ENCODE peak calls at places on chromosomes 7 and 10, in four cellular contexts. One of them, this sample, is unnamed.

GRCh38 chr10:5502903-5503835 is 3.8 kb upstream of the CALML5 start:
- DNase-seq in K562: no peak
- DNase-seq in H1: no peak
- DNase-seq in SK-N-SH: no peak
- DNase-seq in this sample: no peak

GRCh38 chr7:106565428-106565827 is 95.5 kb downstream of the CCDC71L start:
- DNase-seq in H1: no peak
- DNase-seq in K562: no peak
- DNase-seq in SK-N-SH: no peak
- DNase-seq in this sample: no peak

GRCh38 chr10:79146611-79147130 is 77.9 kb downstream of the ZMIZ1 start:
- DNase-seq in SK-N-SH: no peak
- DNase-seq in K562: no peak
- DNase-seq in H1: no peak
- DNase-seq in this sample: no peak

GRCh38 chr7:85074016-85074415 is 112.8 kb downstream of the SEMA3D start:
- DNase-seq in SK-N-SH: no peak
- DNase-seq in H1: no peak
- DNase-seq in K562: no peak
- DNase-seq in this sample: no peak

GRCh38 chr10:75165684-75166622 is 44.6 kb upstream of the VDAC2 start:
- DNase-seq in SK-N-SH: peak
- DNase-seq in H1: no peak
- DNase-seq in K562: no peak
- DNase-seq in this sample: peak

GRCh38 chr7:98115746-98116525 is 9.3 kb downstream of the LMTK2 start:
- DNase-seq in K562: no peak
- DNase-seq in H1: no peak
- DNase-seq in SK-N-SH: no peak
- DNase-seq in this sample: no peak

GRCh38 chr10:30556189-30556588 is 73.4 kb downstream of the LYZL2 start:
- DNase-seq in SK-N-SH: no peak
- DNase-seq in H1: no peak
- DNase-seq in K562: no peak
- DNase-seq in this sample: no peak

GRCh38 chr10:69103784-69104183 is 15.9 kb downstream of the SRGN start:
- DNase-seq in H1: no peak
- DNase-seq in K562: no peak
- DNase-seq in SK-N-SH: no peak
- DNase-seq in this sample: no peak

GRCh38 chr10:12350167-12350872 is 973 bp downstream of the CAMK1D start:
- DNase-seq in SK-N-SH: peak
- DNase-seq in K562: no peak
- DNase-seq in H1: no peak
- DNase-seq in this sample: no peak

GRCh38 chr10:14952851-14953451 is 945 bp downstream of the DCLRE1C start:
- DNase-seq in K562: peak
- DNase-seq in SK-N-SH: peak
- DNase-seq in H1: no peak
- DNase-seq in this sample: no peak

GRCh38 chr7:112302566-112302965 is 96.1 kb downstream of the ZNF277 start:
- DNase-seq in H1: no peak
- DNase-seq in SK-N-SH: no peak
- DNase-seq in K562: no peak
- DNase-seq in this sample: no peak

GRCh38 chr10:69573056-69573806 is at the start of gene NEUROG3:
- DNase-seq in K562: no peak
- DNase-seq in H1: no peak
- DNase-seq in SK-N-SH: peak
- DNase-seq in this sample: peak

GRCh38 chr10:1708746-1709145 is 28.6 kb downstream of the ADARB2 start:
- DNase-seq in SK-N-SH: no peak
- DNase-seq in H1: no peak
- DNase-seq in K562: no peak
- DNase-seq in this sample: no peak

GRCh38 chr10:102670871-102671434 is 26.7 kb downstream of the TRIM8 start:
- DNase-seq in H1: no peak
- DNase-seq in SK-N-SH: peak
- DNase-seq in K562: peak
- DNase-seq in this sample: no peak

GRCh38 chr7:123012435-123012834 is 16.9 kb upstream of the TAS2R16 start:
- DNase-seq in H1: no peak
- DNase-seq in K562: no peak
- DNase-seq in SK-N-SH: no peak
- DNase-seq in this sample: no peak

GRCh38 chr7:111012152-111012551 is 78.8 kb upstream of the LRRN3 start:
- DNase-seq in H1: no peak
- DNase-seq in K562: no peak
- DNase-seq in SK-N-SH: no peak
- DNase-seq in this sample: no peak

GRCh38 chr10:75238182-75239180 is 2.7 kb upstream of the COMTD1 start:
- DNase-seq in K562: peak
- DNase-seq in SK-N-SH: peak
- DNase-seq in H1: no peak
- DNase-seq in this sample: no peak

GRCh38 chr7:77982926-77983550 is 184.5 kb downstream of the PHTF2 start:
- DNase-seq in SK-N-SH: no peak
- DNase-seq in H1: no peak
- DNase-seq in K562: no peak
- DNase-seq in this sample: no peak

GRCh38 chr10:1020460-1020859 is 5.2 kb downstream of the IDI2 start:
- DNase-seq in SK-N-SH: no peak
- DNase-seq in K562: no peak
- DNase-seq in H1: no peak
- DNase-seq in this sample: no peak

GRCh38 chr10:28180654-28181053 is 122.2 kb downstream of the MPP7 start:
- DNase-seq in SK-N-SH: no peak
- DNase-seq in K562: no peak
- DNase-seq in H1: no peak
- DNase-seq in this sample: no peak

GRCh38 chr10:28179006-28179405 is 123.9 kb downstream of the MPP7 start:
- DNase-seq in SK-N-SH: no peak
- DNase-seq in K562: no peak
- DNase-seq in H1: no peak
- DNase-seq in this sample: no peak

GRCh38 chr10:28181478-28182096 is 121.3 kb downstream of the MPP7 start:
- DNase-seq in SK-N-SH: no peak
- DNase-seq in K562: no peak
- DNase-seq in H1: no peak
- DNase-seq in this sample: no peak

GRCh38 chr10:28179490-28180099 is 123.3 kb downstream of the MPP7 start:
- DNase-seq in K562: peak
- DNase-seq in H1: no peak
- DNase-seq in SK-N-SH: peak
- DNase-seq in this sample: no peak

GRCh38 chr10:28177944-28178637 is 124.8 kb downstream of the MPP7 start:
- DNase-seq in SK-N-SH: no peak
- DNase-seq in K562: no peak
- DNase-seq in H1: no peak
- DNase-seq in this sample: no peak
- TF ChIP-seq NRF1 in SK-N-SH: no peak
- TF ChIP-seq NRF1 in K562: no peak
- TF ChIP-seq NRF1 in H1: no peak
- TF ChIP-seq NRF1 in this sample: no peak

GRCh38 chr7:44975331-44976039 is 3.3 kb downstream of the MYO1G start:
- DNase-seq in K562: no peak
- DNase-seq in SK-N-SH: no peak
- DNase-seq in H1: no peak
- DNase-seq in this sample: no peak

GRCh38 chr7:44976746-44977196 is 2.0 kb downstream of the MYO1G start:
- DNase-seq in H1: no peak
- DNase-seq in K562: no peak
- DNase-seq in SK-N-SH: no peak
- DNase-seq in this sample: no peak

GRCh38 chr7:44977304-44977858 is 1.4 kb downstream of the MYO1G start:
- DNase-seq in SK-N-SH: no peak
- DNase-seq in H1: no peak
- DNase-seq in K562: peak
- DNase-seq in this sample: no peak

GRCh38 chr7:44974549-44974948 is 4.3 kb downstream of the MYO1G start:
- DNase-seq in SK-N-SH: no peak
- DNase-seq in H1: no peak
- DNase-seq in K562: no peak
- DNase-seq in this sample: no peak

DNA sequence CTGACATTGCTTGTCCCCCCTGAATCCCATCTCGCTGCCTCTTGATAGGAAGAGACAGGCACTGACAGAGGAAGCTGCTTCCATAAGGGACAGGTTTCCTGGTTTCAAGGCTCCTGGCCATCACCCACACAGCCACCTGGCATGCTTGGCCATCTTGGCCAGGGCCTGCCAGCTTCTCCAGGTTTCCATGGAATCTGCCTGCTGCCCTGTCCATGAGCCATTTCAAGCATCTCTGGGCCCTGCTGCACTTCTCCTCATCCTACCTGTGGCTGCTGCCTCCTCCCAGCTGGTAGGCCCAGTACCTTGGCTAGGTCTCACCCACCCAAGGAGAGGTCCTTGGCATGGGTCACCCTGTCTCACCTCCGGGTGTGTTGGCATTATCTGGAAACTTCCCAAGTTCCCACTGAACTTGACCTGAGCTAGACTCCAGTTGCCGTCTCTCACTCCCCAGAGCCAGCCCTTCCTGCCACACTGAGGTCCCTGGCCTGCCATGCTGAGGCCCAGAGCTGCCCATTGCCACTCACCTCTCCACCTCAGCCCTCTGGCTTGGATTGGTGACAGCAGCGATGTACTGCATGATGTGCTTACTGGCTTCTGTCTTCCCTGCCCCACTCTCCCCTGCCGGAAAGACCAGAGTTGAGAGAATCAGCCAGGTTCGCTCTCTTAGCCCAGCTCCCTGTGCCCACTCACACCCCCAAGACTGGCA is 2.6 kb downstream of the MYO1G start:
- DNase-seq in SK-N-SH: no peak
- DNase-seq in H1: no peak
- DNase-seq in K562: no peak
- DNase-seq in this sample: no peak
- TF ChIP-seq NRF1 in SK-N-SH: no peak
- TF ChIP-seq NRF1 in H1: no peak
- TF ChIP-seq NRF1 in K562: no peak
- TF ChIP-seq NRF1 in this sample: no peak

GRCh38 chr10:133325392-133325760 is 11.3 kb downstream of the CALY start:
- DNase-seq in H1: no peak
- DNase-seq in K562: no peak
- DNase-seq in SK-N-SH: peak
- DNase-seq in this sample: no peak
- TF ChIP-seq NRF1 in H1: no peak
- TF ChIP-seq NRF1 in K562: no peak
- TF ChIP-seq NRF1 in SK-N-SH: no peak
- TF ChIP-seq NRF1 in this sample: no peak

DNA sequence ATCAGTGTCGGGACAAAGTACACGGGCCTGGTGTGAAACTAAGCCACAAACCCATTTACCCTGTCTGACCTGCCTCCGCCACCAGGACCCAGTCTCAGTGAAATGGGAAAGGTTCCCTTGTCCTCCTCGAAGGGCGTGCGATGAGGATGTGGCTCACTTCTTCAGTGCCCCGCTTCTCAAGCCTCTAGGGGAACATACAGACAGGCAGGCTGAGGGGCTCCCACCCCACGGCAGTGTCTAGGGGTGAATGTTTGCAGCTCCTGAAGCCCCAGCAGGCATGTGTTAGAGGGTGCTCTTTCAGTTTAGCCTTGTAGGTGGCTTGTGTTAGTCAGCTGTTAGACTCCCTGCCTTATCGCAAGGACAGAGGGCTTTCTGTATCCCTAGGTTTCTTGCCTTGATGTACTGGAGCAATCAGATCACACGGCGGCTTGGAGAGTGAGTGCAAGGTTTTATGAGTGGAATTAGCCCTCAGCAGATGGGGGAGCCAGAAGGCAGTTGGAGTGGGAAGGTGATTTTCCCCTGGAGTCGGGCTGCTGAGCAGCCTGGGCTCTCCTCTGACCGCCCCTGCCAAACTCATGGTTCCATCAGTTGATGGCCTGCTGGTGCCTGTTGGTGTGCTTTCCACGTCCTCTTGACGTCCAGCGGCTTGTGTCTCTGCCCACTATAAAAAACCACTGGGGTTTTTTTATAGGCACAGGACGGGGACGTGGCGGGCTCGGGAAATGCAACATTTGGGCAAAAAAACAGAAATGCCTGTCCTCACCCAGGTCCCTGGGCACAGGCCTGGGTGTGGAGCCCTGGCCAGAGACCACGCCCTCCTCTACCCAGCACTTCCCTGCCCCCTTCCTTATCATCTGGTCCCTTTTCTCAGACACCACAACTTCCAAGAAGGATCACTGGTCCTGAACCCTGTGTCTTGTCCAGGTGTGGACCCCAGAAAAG is 786 bp downstream of the NUDT1 start:
- DNase-seq in SK-N-SH: no peak
- DNase-seq in H1: no peak
- DNase-seq in K562: peak
- DNase-seq in this sample: no peak
- TF ChIP-seq NRF1 in SK-N-SH: no peak
- TF ChIP-seq NRF1 in H1: no peak
- TF ChIP-seq NRF1 in K562: no peak
- TF ChIP-seq NRF1 in this sample: no peak

GRCh38 chr7:100119701-100120517 is 475 bp downstream of the CNPY4 start:
- DNase-seq in SK-N-SH: peak
- DNase-seq in H1: no peak
- DNase-seq in K562: peak
- DNase-seq in this sample: no peak
- TF ChIP-seq NRF1 in SK-N-SH: no peak
- TF ChIP-seq NRF1 in H1: no peak
- TF ChIP-seq NRF1 in K562: no peak
- TF ChIP-seq NRF1 in this sample: no peak

GRCh38 chr7:69967152-69967591 is 368.9 kb downstream of the AUTS2 start:
- DNase-seq in SK-N-SH: peak
- DNase-seq in H1: no peak
- DNase-seq in K562: no peak
- DNase-seq in this sample: no peak

GRCh38 chr7:69967699-69968450 is 369.6 kb downstream of the AUTS2 start:
- DNase-seq in K562: no peak
- DNase-seq in SK-N-SH: no peak
- DNase-seq in H1: no peak
- DNase-seq in this sample: no peak

GRCh38 chr7:69963388-69963787 is 365.1 kb downstream of the AUTS2 start:
- DNase-seq in H1: no peak
- DNase-seq in K562: no peak
- DNase-seq in SK-N-SH: no peak
- DNase-seq in this sample: no peak

GRCh38 chr7:69968969-69969368 is 370.7 kb downstream of the AUTS2 start:
- DNase-seq in SK-N-SH: no peak
- DNase-seq in K562: no peak
- DNase-seq in H1: no peak
- DNase-seq in this sample: no peak
- TF ChIP-seq NRF1 in SK-N-SH: no peak
- TF ChIP-seq NRF1 in K562: no peak
- TF ChIP-seq NRF1 in H1: no peak
- TF ChIP-seq NRF1 in this sample: no peak

This sample was measured in GM12878.